ENCODE peak calls at places on chromosomes 12 and 14, in ten cellular contexts. One of them, this sample, is unnamed.

GRCh38 chr14:105067140-105067968 is 2.1 kb upstream of the GPR132 start:
- DNase-seq in right lobe of liver: peak; percentile 45
- DNase-seq in OCI-LY7: no peak
- DNase-seq in uterus: no peak
- DNase-seq in adrenal gland: no peak
- DNase-seq in body of pancreas: no peak
- DNase-seq in thyroid gland: no peak
- DNase-seq in transverse colon: no peak
- DNase-seq in tibial artery: no peak
- DNase-seq in IMR-90: peak; percentile 61
- DNase-seq in this sample: no peak

GRCh38 chr14:29894030-29894429 is 33.6 kb downstream of the PRKD1 start:
- DNase-seq in right lobe of liver: no peak
- DNase-seq in OCI-LY7: no peak
- DNase-seq in uterus: no peak
- DNase-seq in adrenal gland: no peak
- DNase-seq in body of pancreas: no peak
- DNase-seq in thyroid gland: no peak
- DNase-seq in transverse colon: no peak
- DNase-seq in tibial artery: no peak
- DNase-seq in IMR-90: no peak
- DNase-seq in this sample: no peak

GRCh38 chr14:101119830-101120571 is 216.5 kb upstream of the RTL1 start:
- DNase-seq in right lobe of liver: peak; percentile 38
- DNase-seq in OCI-LY7: no peak
- DNase-seq in uterus: peak; percentile 14
- DNase-seq in adrenal gland: no peak
- DNase-seq in body of pancreas: no peak
- DNase-seq in thyroid gland: no peak
- DNase-seq in transverse colon: no peak
- DNase-seq in tibial artery: peak; percentile 17
- DNase-seq in IMR-90: peak; percentile 11
- DNase-seq in this sample: no peak

GRCh38 chr12:7837366-7837765 is 35.3 kb downstream of the SLC2A14 start:
- DNase-seq in right lobe of liver: no peak
- DNase-seq in OCI-LY7: no peak
- DNase-seq in uterus: no peak
- DNase-seq in adrenal gland: no peak
- DNase-seq in body of pancreas: no peak
- DNase-seq in thyroid gland: no peak
- DNase-seq in transverse colon: no peak
- DNase-seq in tibial artery: no peak
- DNase-seq in IMR-90: no peak
- DNase-seq in this sample: no peak

GRCh38 chr14:32472512-32473472 is 143.7 kb downstream of the AKAP6 start:
- DNase-seq in right lobe of liver: no peak
- DNase-seq in OCI-LY7: no peak
- DNase-seq in uterus: no peak
- DNase-seq in adrenal gland: no peak
- DNase-seq in body of pancreas: no peak
- DNase-seq in thyroid gland: peak; percentile 8
- DNase-seq in transverse colon: no peak
- DNase-seq in tibial artery: no peak
- DNase-seq in IMR-90: peak; percentile 81
- DNase-seq in this sample: peak; percentile 49

GRCh38 chr12:132727091-132727794 is 16.6 kb downstream of the PGAM5 start:
- DNase-seq in right lobe of liver: no peak
- DNase-seq in OCI-LY7: no peak
- DNase-seq in uterus: no peak
- DNase-seq in adrenal gland: no peak
- DNase-seq in body of pancreas: no peak
- DNase-seq in thyroid gland: no peak
- DNase-seq in transverse colon: no peak
- DNase-seq in tibial artery: no peak
- DNase-seq in IMR-90: no peak
- DNase-seq in this sample: no peak

GRCh38 chr12:75986001-75986739 is 45.4 kb downstream of the PHLDA1 start:
- DNase-seq in right lobe of liver: no peak
- DNase-seq in OCI-LY7: peak; percentile 32
- DNase-seq in uterus: no peak
- DNase-seq in adrenal gland: no peak
- DNase-seq in body of pancreas: peak; percentile 40
- DNase-seq in thyroid gland: no peak
- DNase-seq in transverse colon: no peak
- DNase-seq in tibial artery: no peak
- DNase-seq in IMR-90: peak; percentile 25
- DNase-seq in this sample: no peak

GRCh38 chr14:95098984-95099599 is 58.2 kb downstream of the DICER1 start:
- DNase-seq in right lobe of liver: no peak
- DNase-seq in OCI-LY7: peak; percentile 58
- DNase-seq in uterus: peak; percentile 52
- DNase-seq in adrenal gland: peak; percentile 40
- DNase-seq in body of pancreas: peak; percentile 50
- DNase-seq in thyroid gland: peak; percentile 78
- DNase-seq in transverse colon: peak; percentile 63
- DNase-seq in tibial artery: peak; percentile 65
- DNase-seq in IMR-90: peak; percentile 55
- DNase-seq in this sample: peak; percentile 45

GRCh38 chr14:47675489-47676300 is at the start of gene MDGA2:
- DNase-seq in right lobe of liver: no peak
- DNase-seq in OCI-LY7: no peak
- DNase-seq in uterus: no peak
- DNase-seq in adrenal gland: no peak
- DNase-seq in body of pancreas: no peak
- DNase-seq in thyroid gland: no peak
- DNase-seq in transverse colon: no peak
- DNase-seq in tibial artery: no peak
- DNase-seq in IMR-90: no peak
- DNase-seq in this sample: peak; percentile 3

GRCh38 chr12:104387190-104387589 is 69.6 kb upstream of the CHST11 start:
- DNase-seq in right lobe of liver: no peak
- DNase-seq in OCI-LY7: no peak
- DNase-seq in uterus: no peak
- DNase-seq in adrenal gland: no peak
- DNase-seq in body of pancreas: no peak
- DNase-seq in thyroid gland: peak; percentile 35
- DNase-seq in transverse colon: no peak
- DNase-seq in tibial artery: no peak
- DNase-seq in IMR-90: peak; percentile 20
- DNase-seq in this sample: no peak

GRCh38 chr14:78701246-78701645 is 531.1 kb downstream of the NRXN3 start:
- DNase-seq in right lobe of liver: no peak
- DNase-seq in OCI-LY7: no peak
- DNase-seq in uterus: no peak
- DNase-seq in adrenal gland: no peak
- DNase-seq in body of pancreas: no peak
- DNase-seq in thyroid gland: no peak
- DNase-seq in transverse colon: no peak
- DNase-seq in tibial artery: no peak
- DNase-seq in IMR-90: peak; percentile 25
- DNase-seq in this sample: no peak

GRCh38 chr12:50786498-50787231 is 22.8 kb downstream of the ATF1 start:
- DNase-seq in right lobe of liver: no peak
- DNase-seq in OCI-LY7: no peak
- DNase-seq in uterus: no peak
- DNase-seq in adrenal gland: no peak
- DNase-seq in body of pancreas: no peak
- DNase-seq in thyroid gland: peak; percentile 3
- DNase-seq in transverse colon: no peak
- DNase-seq in tibial artery: no peak
- DNase-seq in IMR-90: peak; percentile 97
- DNase-seq in this sample: peak; percentile 91

GRCh38 chr12:123049398-123050250 is 69.1 kb downstream of the ARL6IP4 start:
- DNase-seq in right lobe of liver: no peak
- DNase-seq in OCI-LY7: no peak
- DNase-seq in uterus: no peak
- DNase-seq in adrenal gland: peak; percentile 54
- DNase-seq in body of pancreas: no peak
- DNase-seq in thyroid gland: no peak
- DNase-seq in transverse colon: no peak
- DNase-seq in tibial artery: no peak
- DNase-seq in IMR-90: no peak
- DNase-seq in this sample: no peak

GRCh38 chr14:63273717-63274673 is 44.7 kb downstream of the GPHB5 start:
- DNase-seq in right lobe of liver: no peak
- DNase-seq in OCI-LY7: no peak
- DNase-seq in uterus: peak; percentile 54
- DNase-seq in adrenal gland: no peak
- DNase-seq in body of pancreas: no peak
- DNase-seq in thyroid gland: no peak
- DNase-seq in transverse colon: no peak
- DNase-seq in tibial artery: no peak
- DNase-seq in IMR-90: no peak
- DNase-seq in this sample: no peak

GRCh38 chr14:76863724-76864407 is 37.7 kb downstream of the LRRC74A start:
- DNase-seq in right lobe of liver: no peak
- DNase-seq in OCI-LY7: no peak
- DNase-seq in uterus: peak; percentile 42
- DNase-seq in adrenal gland: peak; percentile 58
- DNase-seq in body of pancreas: no peak
- DNase-seq in thyroid gland: peak; percentile 55
- DNase-seq in transverse colon: peak; percentile 23
- DNase-seq in tibial artery: peak; percentile 62
- DNase-seq in IMR-90: no peak
- DNase-seq in this sample: no peak
- H3K27ac ChIP-seq in right lobe of liver: no peak overlapping the region
- H3K27ac ChIP-seq in OCI-LY7: no peak overlapping the region
- H3K27ac ChIP-seq in uterus: peak overlapping the region; percentile 20
- H3K27ac ChIP-seq in adrenal gland: peak overlapping the region; percentile 8
- H3K27ac ChIP-seq in body of pancreas: peak overlapping the region; percentile 50
- H3K27ac ChIP-seq in thyroid gland: peak overlapping the region; percentile 66
- H3K27ac ChIP-seq in transverse colon: peak overlapping the region; percentile 26
- H3K27ac ChIP-seq in tibial artery: no peak overlapping the region
- H3K27ac ChIP-seq in IMR-90: no peak overlapping the region
- H3K27ac ChIP-seq in this sample: no peak overlapping the region

DNA sequence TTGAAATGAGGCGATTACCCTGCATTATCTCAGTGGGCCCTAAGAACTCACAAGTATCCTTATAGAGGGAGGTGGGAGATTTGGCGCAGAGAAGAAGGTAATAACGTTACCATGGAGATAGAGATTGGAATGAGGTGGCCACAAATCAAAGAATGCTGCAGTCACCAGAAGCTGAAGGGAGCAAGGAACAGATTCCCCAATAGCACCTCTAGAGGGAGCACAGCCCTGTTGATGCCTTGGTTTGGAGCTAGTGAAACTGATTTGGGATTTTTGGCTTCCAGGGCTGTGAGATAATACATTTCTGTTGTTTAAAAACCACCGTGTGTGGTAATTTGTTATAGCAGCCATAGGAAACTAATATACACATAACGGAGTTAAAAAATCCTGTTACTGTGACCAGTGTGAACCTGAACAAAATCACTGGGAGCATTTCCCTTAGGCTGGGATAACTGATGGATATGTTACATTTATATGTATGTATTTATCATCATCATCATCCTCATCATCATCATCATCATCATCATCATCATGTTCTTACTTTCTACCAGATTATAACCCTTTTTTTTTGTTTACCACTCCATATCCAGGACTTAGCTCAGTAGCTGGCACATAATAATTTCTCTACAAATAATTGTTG is 100.3 kb downstream of the LIN7A start:
- DNase-seq in right lobe of liver: no peak
- DNase-seq in OCI-LY7: peak; percentile 12
- DNase-seq in uterus: peak; percentile 31
- DNase-seq in adrenal gland: peak; percentile 31
- DNase-seq in body of pancreas: no peak
- DNase-seq in thyroid gland: peak; percentile 60
- DNase-seq in transverse colon: no peak
- DNase-seq in tibial artery: no peak
- DNase-seq in IMR-90: peak; percentile 76
- DNase-seq in this sample: peak; percentile 14
- TF ChIP-seq CTCF in right lobe of liver: peak; percentile 76
- TF ChIP-seq CTCF in OCI-LY7: peak; percentile 76
- TF ChIP-seq CTCF in uterus: peak; percentile 48
- TF ChIP-seq CTCF in adrenal gland: peak; percentile 51
- TF ChIP-seq CTCF in body of pancreas: peak; percentile 34
- TF ChIP-seq CTCF in thyroid gland: peak; percentile 76
- TF ChIP-seq CTCF in transverse colon: peak; percentile 55
- TF ChIP-seq CTCF in tibial artery: peak; percentile 64
- TF ChIP-seq CTCF in IMR-90: peak; percentile 80
- TF ChIP-seq CTCF in this sample: peak; percentile 54

GRCh38 chr12:20527396-20528154 is 159.2 kb downstream of the PDE3A start:
- DNase-seq in right lobe of liver: no peak
- DNase-seq in OCI-LY7: no peak
- DNase-seq in uterus: no peak
- DNase-seq in adrenal gland: no peak
- DNase-seq in body of pancreas: no peak
- DNase-seq in thyroid gland: no peak
- DNase-seq in transverse colon: no peak
- DNase-seq in tibial artery: no peak
- DNase-seq in IMR-90: peak; percentile 90
- DNase-seq in this sample: no peak
- H3K27ac ChIP-seq in right lobe of liver: no peak overlapping the region
- H3K27ac ChIP-seq in OCI-LY7: no peak overlapping the region
- H3K27ac ChIP-seq in uterus: no peak overlapping the region
- H3K27ac ChIP-seq in adrenal gland: no peak overlapping the region
- H3K27ac ChIP-seq in body of pancreas: peak overlapping the region; percentile 17
- H3K27ac ChIP-seq in thyroid gland: no peak overlapping the region
- H3K27ac ChIP-seq in transverse colon: peak overlapping the region; percentile 17
- H3K27ac ChIP-seq in tibial artery: peak overlapping the region; percentile 53
- H3K27ac ChIP-seq in IMR-90: peak overlapping the region; percentile 81
- H3K27ac ChIP-seq in this sample: no peak overlapping the region

GRCh38 chr12:16119618-16120017 is 157.9 kb downstream of the SLC15A5 start:
- DNase-seq in right lobe of liver: no peak
- DNase-seq in OCI-LY7: no peak
- DNase-seq in uterus: no peak
- DNase-seq in adrenal gland: no peak
- DNase-seq in body of pancreas: no peak
- DNase-seq in thyroid gland: no peak
- DNase-seq in transverse colon: no peak
- DNase-seq in tibial artery: no peak
- DNase-seq in IMR-90: no peak
- DNase-seq in this sample: no peak

GRCh38 chr12:16118586-16118985 is 158.9 kb downstream of the SLC15A5 start:
- DNase-seq in right lobe of liver: no peak
- DNase-seq in OCI-LY7: no peak
- DNase-seq in uterus: no peak
- DNase-seq in adrenal gland: no peak
- DNase-seq in body of pancreas: no peak
- DNase-seq in thyroid gland: no peak
- DNase-seq in transverse colon: no peak
- DNase-seq in tibial artery: no peak
- DNase-seq in IMR-90: no peak
- DNase-seq in this sample: no peak

GRCh38 chr12:16120027-16120426 is 157.5 kb downstream of the SLC15A5 start:
- DNase-seq in right lobe of liver: no peak
- DNase-seq in OCI-LY7: no peak
- DNase-seq in uterus: no peak
- DNase-seq in adrenal gland: no peak
- DNase-seq in body of pancreas: no peak
- DNase-seq in thyroid gland: no peak
- DNase-seq in transverse colon: no peak
- DNase-seq in tibial artery: no peak
- DNase-seq in IMR-90: no peak
- DNase-seq in this sample: no peak

DNA sequence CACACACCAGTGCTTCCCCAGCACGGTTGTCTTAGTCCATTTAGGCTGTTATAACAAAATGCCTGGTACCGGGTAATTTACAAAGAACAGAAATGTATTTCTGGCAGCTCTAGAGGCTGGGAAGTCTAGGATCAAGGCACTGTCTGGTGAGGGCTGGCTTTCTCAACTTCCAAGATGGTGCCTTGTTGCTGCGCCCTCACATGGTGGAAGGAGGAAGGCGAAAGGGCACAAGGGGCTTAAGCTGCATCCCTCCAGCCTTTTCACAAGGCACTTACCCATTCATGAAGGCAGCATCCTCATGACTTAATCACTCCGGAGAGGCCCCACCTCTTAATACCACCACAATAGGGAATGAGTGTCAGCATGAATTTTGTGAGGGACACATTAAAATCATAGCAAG is 155.5 kb downstream of the SLC15A5 start:
- DNase-seq in right lobe of liver: no peak
- DNase-seq in OCI-LY7: no peak
- DNase-seq in uterus: no peak
- DNase-seq in adrenal gland: no peak
- DNase-seq in body of pancreas: no peak
- DNase-seq in thyroid gland: no peak
- DNase-seq in transverse colon: no peak
- DNase-seq in tibial artery: no peak
- DNase-seq in IMR-90: no peak
- DNase-seq in this sample: no peak
- TF ChIP-seq CTCF in right lobe of liver: no peak
- TF ChIP-seq CTCF in OCI-LY7: peak; percentile 35
- TF ChIP-seq CTCF in uterus: no peak
- TF ChIP-seq CTCF in adrenal gland: no peak
- TF ChIP-seq CTCF in body of pancreas: no peak
- TF ChIP-seq CTCF in thyroid gland: no peak
- TF ChIP-seq CTCF in transverse colon: no peak
- TF ChIP-seq CTCF in tibial artery: no peak
- TF ChIP-seq CTCF in IMR-90: no peak
- TF ChIP-seq CTCF in this sample: no peak